ENCODE peak calls at places on chromosome 10, in eight cellular contexts. T, D, M, C, Y, Z, R and F are unnamed samples.
A peak's percentile ranks its signal among the peaks of the same experiment; 100 is the strongest.

GRCh38 chr10:89979726-89980125 is 278.3 kb downstream of the KIF20B start:
- DNase-seq in T (no peak), D (no peak), M (no peak), C (no peak), Y (no peak), Z (no peak), R (no peak), F (no peak)

GRCh38 chr10:106908225-106908624 is 256.3 kb downstream of the SORCS1 start:
- DNase-seq in T (no peak), D (no peak), M (no peak), C (no peak), Y (no peak), Z (no peak), R (no peak), F (no peak)

GRCh38 chr10:74282151-74282852 is 131.3 kb downstream of the ADK start:
- DNase-seq in T (no peak), D (no peak), M (no peak), C (no peak), Y (no peak), Z (no peak), R (no peak), F (peak; percentile 30)

GRCh38 chr10:124997246-124997790 is 55.4 kb downstream of the ZRANB1 start:
- DNase-seq in T (no peak), D (peak; percentile 37), M (no peak), C (no peak), Y (no peak), Z (no peak), R (peak; percentile 8), F (no peak)

GRCh38 chr10:26555719-26556368 is 117.7 kb downstream of the APBB1IP start:
- DNase-seq in T (no peak), D (peak; percentile 62), M (no peak), C (no peak), Y (peak; percentile 92), Z (peak; percentile 73), R (peak; percentile 92), F (peak; percentile 58)

GRCh38 chr10:10967029-10967428 is 50.6 kb upstream of the CELF2 start:
- DNase-seq in T (no peak), D (no peak), M (no peak), C (no peak), Y (no peak), Z (no peak), R (no peak), F (no peak)

GRCh38 chr10:78551184-78552005 is 517.4 kb upstream of the ZMIZ1 start:
- DNase-seq in T (no peak), D (no peak), M (no peak), C (no peak), Y (no peak), Z (no peak), R (no peak), F (no peak)

GRCh38 chr10:86596266-86596665 is 58.1 kb upstream of the OPN4 start:
- DNase-seq in T (no peak), D (peak; percentile 25), M (no peak), C (no peak), Y (no peak), Z (no peak), R (no peak), F (no peak)

GRCh38 chr10:114603943-114604342 is 54.1 kb downstream of the ABLIM1 start:
- DNase-seq in T (no peak), D (no peak), M (no peak), C (no peak), Y (no peak), Z (no peak), R (no peak), F (peak; percentile 55)

GRCh38 chr10:68010426-68010825 is 64.7 kb downstream of the HERC4 start:
- DNase-seq in T (no peak), D (no peak), M (no peak), C (no peak), Y (no peak), Z (no peak), R (no peak), F (no peak)